ENCODE peak calls at places on chromosomes 1 and 21, in four cellular contexts. T, B, O and G are unnamed samples. For H3K4me1, the result is how much of the 10 kb centered on the place peaks cover.

GRCh38 chr1:998051-998821 is 1.7 kb downstream of the HES4 start:
- DNase-seq in T (no peak), B (peak), O (no peak), G (no peak)

GRCh38 chr1:34929853-34930701 is 627 bp upstream of the DLGAP3 start:
- DNase-seq in T (no peak), B (no peak), O (peak), G (no peak)

GRCh38 chr1:174795806-174796205 is 203.9 kb upstream of the CACYBP start:
- DNase-seq in T (no peak), B (no peak), O (no peak), G (no peak)

GRCh38 chr1:53848025-53848424 is 9.9 kb upstream of the NDC1 start:
- DNase-seq in T (no peak), B (no peak), O (no peak), G (no peak)

GRCh38 chr1:54517536-54517935 is 30.5 kb upstream of the ACOT11 start:
- DNase-seq in T (no peak), B (no peak), O (no peak), G (no peak)

GRCh38 chr1:185292237-185292636 is 24.8 kb downstream of the IVNS1ABP start:
- DNase-seq in T (no peak), B (no peak), O (no peak), G (no peak)

GRCh38 chr1:228341814-228342626 is 64.6 kb downstream of the TRIM11 start:
- DNase-seq in T (no peak), B (no peak), O (no peak), G (no peak)

GRCh38 chr1:92085727-92086126 is 5.6 kb downstream of the BTBD8 start:
- DNase-seq in T (no peak), B (no peak), O (no peak), G (no peak)

GRCh38 chr1:196723325-196724185 is 51.1 kb upstream of the CFHR3 start:
- DNase-seq in T (peak), B (peak), O (peak), G (no peak)

GRCh38 chr1:45924736-45925135 is 121.3 kb downstream of the MAST2 start:
- DNase-seq in T (no peak), B (no peak), O (no peak), G (no peak)

GRCh38 chr1:86868477-86868876 is 45.4 kb downstream of the SELENOF start:
- DNase-seq in T (no peak), B (no peak), O (no peak), G (peak)

GRCh38 chr1:201264072-201264471 is 19.2 kb upstream of the PKP1 start:
- DNase-seq in T (no peak), B (no peak), O (no peak), G (no peak)

GRCh38 chr1:241551759-241552638 is 19.8 kb downstream of the KMO start:
- DNase-seq in T (no peak), B (peak), O (no peak), G (no peak)

GRCh38 chr1:218948446-218948845 is 225.2 kb upstream of the LYPLAL1 start:
- DNase-seq in T (no peak), B (no peak), O (no peak), G (peak)

GRCh38 chr1:37149296-37149695 is 115.0 kb upstream of the GRIK3 start:
- DNase-seq in T (no peak), B (no peak), O (no peak), G (no peak)

GRCh38 chr1:205714190-205714905 is 34.0 kb upstream of the SLC45A3 start:
- DNase-seq in T (peak), B (no peak), O (no peak), G (no peak)

GRCh38 chr1:164685656-164686055 is 126.7 kb downstream of the PBX1 start:
- DNase-seq in T (no peak), B (no peak), O (no peak), G (no peak)

GRCh38 chr1:212089560-212090163 is 54.1 kb downstream of the DTL start:
- DNase-seq in T (no peak), B (no peak), O (no peak), G (no peak)

GRCh38 chr1:176049582-176049981 is 157.5 kb downstream of the COP1 start:
- DNase-seq in T (no peak), B (no peak), O (no peak), G (no peak)

GRCh38 chr1:54475357-54476230 is 69.4 kb upstream of the SSBP3 start:
- DNase-seq in T (no peak), B (no peak), O (no peak), G (no peak)

GRCh38 chr1:9059944-9060744 is 9.3 kb downstream of the SLC2A5 start:
- DNase-seq in T (no peak), B (no peak), O (no peak), G (no peak)

GRCh38 chr21:46297311-46298082 is 11.4 kb downstream of the YBEY start:
- DNase-seq in T (no peak), B (no peak), O (no peak), G (peak)

GRCh38 chr1:206686486-206687249 is 2.0 kb downstream of the MAPKAPK2 start:
- DNase-seq in T (no peak), B (no peak), O (no peak), G (no peak)

GRCh38 chr1:85611856-85612255 is 31.3 kb downstream of the CCN1 start:
- DNase-seq in T (peak), B (no peak), O (no peak), G (no peak)

GRCh38 chr1:94855307-94855700 is 35.1 kb downstream of the SLC44A3 start:
- DNase-seq in T (no peak), B (no peak), O (no peak), G (peak)

GRCh38 chr21:39319814-39320332 is 6.4 kb upstream of the BRWD1 start:
- DNase-seq in T (no peak), B (peak), O (no peak), G (no peak)

GRCh38 chr1:241357366-241358305 is 631 bp upstream of the RGS7 start:
- DNase-seq in T (no peak), B (no peak), O (no peak), G (peak)

GRCh38 chr1:110184414-110184813 is 25.7 kb upstream of the KCNC4 start:
- DNase-seq in T (no peak), B (no peak), O (no peak), G (no peak)
- H2AFZ ChIP-seq in T (no peak), B (no peak), O (no peak), G (no peak)

GRCh38 chr1:150575072-150575489 is 4.3 kb downstream of the MCL1 start:
- DNase-seq in T (no peak), B (no peak), O (no peak), G (no peak)
- H3K4me1 ChIP-seq in T (half or more), B (under half), O (under half), G (under half)

GRCh38 chr1:19651141-19651737 is 7.1 kb downstream of the NBL1 start:
- DNase-seq in T (peak), B (peak), O (no peak), G (peak)
- TF ChIP-seq JUN in T (no peak), B (no peak), O (no peak), G (no peak)

GRCh38 chr1:16164821-16165364 is 9.0 kb upstream of the EPHA2 start:
- DNase-seq in T (no peak), B (no peak), O (no peak), G (no peak)
- H2AFZ ChIP-seq in T (no peak), B (peak), O (no peak), G (no peak)

DNA sequence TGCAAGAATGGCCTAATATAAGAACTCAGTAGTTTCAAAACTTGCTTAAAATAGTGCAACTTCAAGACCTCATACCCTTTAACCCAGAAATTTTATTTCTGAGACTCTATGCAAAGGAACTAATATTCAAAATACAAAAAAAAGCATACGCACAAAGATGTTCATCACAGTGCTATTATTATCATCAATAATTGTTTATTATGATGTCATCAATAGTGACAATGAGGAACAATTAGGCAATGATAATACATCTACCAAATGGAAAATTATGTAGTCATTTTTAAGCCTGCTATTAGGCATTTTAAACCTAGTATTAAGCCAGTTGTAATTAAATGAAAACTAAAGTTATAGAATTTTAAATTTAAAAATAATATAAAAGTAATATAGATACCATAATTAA is 3.3 kb downstream of the TTLL7 start:
- DNase-seq in T (no peak), B (no peak), O (no peak), G (no peak)
- H3K4me1 ChIP-seq in T (under half), B (under half), O (under half), G (under half)

DNA sequence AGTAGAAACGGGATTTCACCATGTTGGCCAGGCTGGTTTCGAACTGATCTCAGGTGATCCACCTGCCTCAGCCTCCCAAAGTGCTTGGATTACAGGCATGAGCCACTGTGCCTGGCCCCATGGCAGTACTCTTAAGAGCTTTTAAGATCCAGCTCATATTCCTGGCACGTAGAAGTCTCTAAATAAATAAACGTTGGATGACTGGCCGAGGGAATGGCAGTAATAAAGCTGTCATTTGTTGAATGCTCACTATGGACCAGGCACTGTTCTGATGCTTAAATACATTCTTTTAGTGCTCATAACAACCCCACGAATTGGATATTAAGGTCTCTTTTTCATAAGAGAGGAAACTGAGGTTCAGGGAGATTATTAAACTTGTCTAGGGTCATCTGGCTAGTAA is 20.9 kb downstream of the UBIAD1 start:
- DNase-seq in T (no peak), B (no peak), O (no peak), G (no peak)
- TF ChIP-seq JUN in T (no peak), B (no peak), O (no peak), G (no peak)

DNA sequence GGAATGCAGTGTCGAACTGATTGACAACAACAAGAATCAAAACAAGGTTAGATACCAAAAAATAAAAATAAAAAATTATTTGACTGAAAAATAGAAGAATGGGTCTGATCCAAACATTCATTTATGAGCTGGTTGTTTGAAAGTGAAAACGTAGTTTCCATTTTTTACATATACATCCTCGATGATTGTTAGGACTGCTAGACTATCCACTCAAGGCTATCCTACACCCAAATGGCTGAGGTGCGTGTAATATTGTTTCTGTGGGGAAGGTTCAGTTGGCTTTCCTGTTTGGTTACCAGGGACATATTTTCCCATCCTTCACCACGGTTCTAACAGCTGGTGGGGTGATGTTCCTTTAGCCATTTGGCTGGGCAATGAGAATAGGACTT is 66.2 kb downstream of the MAP3K7CL start:
- DNase-seq in T (no peak), B (no peak), O (no peak), G (no peak)
- H2AFZ ChIP-seq in T (no peak), B (peak), O (no peak), G (peak)